ENCODE peak calls at places on chromosomes 5 and 9, in five cellular contexts. One of them, this sample, is unnamed.

GRCh38 chr9:117247271-117247670 is 167.6 kb downstream of the ASTN2 start:
- DNase-seq in NCI-H1436: peak
- DNase-seq in nephron progenitor cell: no peak
- DNase-seq in activated CD8-positive, alpha-beta memory T cell treated with anti-CD3 and anti-CD28 coated beads for 48 hours: no peak
- DNase-seq in IMR-90: no peak
- DNase-seq in this sample: no peak

GRCh38 chr5:58191451-58191850 is 268.4 kb downstream of the PLK2 start:
- DNase-seq in activated CD8-positive, alpha-beta memory T cell treated with anti-CD3 and anti-CD28 coated beads for 48 hours: no peak
- DNase-seq in nephron progenitor cell: no peak
- DNase-seq in IMR-90: no peak
- DNase-seq in NCI-H1436: no peak
- DNase-seq in this sample: no peak

GRCh38 chr9:19113964-19114679 is 11.4 kb upstream of the HAUS6 start:
- DNase-seq in IMR-90: no peak
- DNase-seq in NCI-H1436: no peak
- DNase-seq in nephron progenitor cell: no peak
- DNase-seq in activated CD8-positive, alpha-beta memory T cell treated with anti-CD3 and anti-CD28 coated beads for 48 hours: no peak
- DNase-seq in this sample: no peak

GRCh38 chr5:151870820-151871219 is 53.8 kb downstream of the GLRA1 start:
- DNase-seq in NCI-H1436: no peak
- DNase-seq in activated CD8-positive, alpha-beta memory T cell treated with anti-CD3 and anti-CD28 coated beads for 48 hours: no peak
- DNase-seq in nephron progenitor cell: no peak
- DNase-seq in IMR-90: peak
- DNase-seq in this sample: peak

GRCh38 chr5:107783551-107783950 is 112.8 kb upstream of the EFNA5 start:
- DNase-seq in IMR-90: peak
- DNase-seq in nephron progenitor cell: no peak
- DNase-seq in NCI-H1436: no peak
- DNase-seq in activated CD8-positive, alpha-beta memory T cell treated with anti-CD3 and anti-CD28 coated beads for 48 hours: no peak
- DNase-seq in this sample: no peak

GRCh38 chr5:55578771-55579170 is 44.0 kb upstream of the PLPP1 start:
- DNase-seq in nephron progenitor cell: no peak
- DNase-seq in IMR-90: peak
- DNase-seq in NCI-H1436: no peak
- DNase-seq in activated CD8-positive, alpha-beta memory T cell treated with anti-CD3 and anti-CD28 coated beads for 48 hours: no peak
- DNase-seq in this sample: no peak

GRCh38 chr9:35827486-35827885 is 1.0 kb downstream of the FAM221B start:
- DNase-seq in IMR-90: peak
- DNase-seq in activated CD8-positive, alpha-beta memory T cell treated with anti-CD3 and anti-CD28 coated beads for 48 hours: no peak
- DNase-seq in NCI-H1436: no peak
- DNase-seq in nephron progenitor cell: no peak
- DNase-seq in this sample: no peak

GRCh38 chr9:17926246-17926645 is 347.4 kb downstream of the SH3GL2 start:
- DNase-seq in nephron progenitor cell: no peak
- DNase-seq in activated CD8-positive, alpha-beta memory T cell treated with anti-CD3 and anti-CD28 coated beads for 48 hours: no peak
- DNase-seq in NCI-H1436: no peak
- DNase-seq in IMR-90: no peak
- DNase-seq in this sample: no peak